ENCODE peak calls at places on chromosomes 2 and 18, in five cellular contexts. B is SK-N-SH, V is HepG2, K is stomach, C is H1. A is an unnamed sample.

GRCh38 chr2:153668923-153669322 is 190.4 kb upstream of the RPRM start:
- DNase-seq in B (no peak), V (no peak), K (no peak), C (no peak), A (no peak)

GRCh38 chr2:25418944-25419677 is 77.4 kb upstream of the DNMT3A start:
- DNase-seq in B (peak), V (no peak), K (no peak), C (no peak), A (no peak)

GRCh38 chr2:106839849-106840595 is 45.9 kb downstream of the ST6GAL2 start:
- DNase-seq in B (peak), V (peak), K (no peak), C (peak), A (no peak)

GRCh38 chr2:130727286-130727924 is 1.5 kb upstream of the GPR148 start:
- DNase-seq in B (peak), V (no peak), K (peak), C (peak), A (peak)

GRCh38 chr2:161946489-161947107 is 127.4 kb downstream of the DPP4 start:
- DNase-seq in B (no peak), V (peak), K (no peak), C (no peak), A (no peak)

GRCh38 chr2:45233301-45233700 is 224.0 kb upstream of the SIX2 start:
- DNase-seq in B (no peak), V (no peak), K (no peak), C (no peak), A (no peak)

GRCh38 chr18:54950221-54950620 is 9.0 kb downstream of the CCDC68 start:
- DNase-seq in B (no peak), V (peak), K (peak), C (no peak), A (no peak)

GRCh38 chr18:13448028-13448795 is 229.7 kb downstream of the LDLRAD4 start:
- DNase-seq in B (no peak), V (no peak), K (no peak), C (no peak), A (no peak)

GRCh38 chr2:204470178-204470620 is 75.1 kb upstream of the PARD3B start:
- DNase-seq in B (no peak), V (no peak), K (no peak), C (no peak), A (no peak)

GRCh38 chr2:233706720-233707119 is 6.0 kb upstream of the UGT1A5 start:
- DNase-seq in B (no peak), V (no peak), K (no peak), C (no peak), A (no peak)

GRCh38 chr2:205361272-205361671 is 321.0 kb upstream of the NRP2 start:
- DNase-seq in B (no peak), V (no peak), K (no peak), C (no peak), A (no peak)

GRCh38 chr2:179675435-179675834 is 186.0 kb downstream of the ZNF385B start:
- DNase-seq in B (no peak), V (no peak), K (no peak), C (no peak), A (no peak)
- TF ChIP-seq POLR2AphosphoS5 in B (no peak), V (no peak), K (no peak), C (no peak), A (no peak)

DNA sequence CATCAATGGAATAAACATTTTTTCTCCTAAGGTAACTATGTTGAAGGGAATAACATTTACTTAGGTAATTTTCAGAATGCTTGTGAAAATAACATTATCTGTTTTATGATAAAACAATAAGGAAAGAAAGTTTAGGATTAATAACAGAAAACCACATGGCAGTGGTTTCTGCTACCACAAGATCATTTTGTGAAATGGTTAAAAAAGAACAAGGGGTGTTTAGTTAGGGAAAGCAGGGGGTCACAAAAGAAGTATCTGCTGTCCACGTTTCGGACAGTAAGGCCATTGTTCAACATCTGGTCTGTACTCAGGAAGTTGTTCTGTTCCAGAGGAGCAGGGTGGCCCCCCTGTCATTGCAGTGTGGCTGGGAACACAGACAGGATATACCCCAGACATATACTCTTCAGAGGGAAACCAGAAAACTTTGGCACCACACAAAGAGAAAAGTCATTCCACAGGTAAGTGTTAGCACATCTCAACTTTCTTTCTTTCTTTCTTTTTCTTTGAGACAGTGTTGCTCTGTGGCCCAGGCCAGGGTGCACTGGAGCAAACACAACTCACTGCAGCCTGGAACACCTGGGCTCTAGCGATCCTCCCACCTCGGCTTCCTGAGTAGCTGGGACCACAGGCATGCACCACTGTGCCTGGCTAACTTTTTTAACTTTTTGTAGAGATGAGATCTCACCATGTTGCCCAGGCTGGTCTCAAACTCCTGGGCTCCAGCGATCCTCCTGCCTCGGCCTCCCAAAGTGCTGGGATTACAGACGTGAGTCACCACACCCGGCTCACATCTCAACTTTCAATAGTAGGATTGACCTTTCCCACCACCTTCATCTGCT is 14.8 kb upstream of the ARL5A start:
- DNase-seq in B (no peak), V (peak), K (no peak), C (no peak), A (no peak)
- TF ChIP-seq EP300 in B (no peak), V (no peak), K (no peak), C (no peak), A (no peak)

DNA sequence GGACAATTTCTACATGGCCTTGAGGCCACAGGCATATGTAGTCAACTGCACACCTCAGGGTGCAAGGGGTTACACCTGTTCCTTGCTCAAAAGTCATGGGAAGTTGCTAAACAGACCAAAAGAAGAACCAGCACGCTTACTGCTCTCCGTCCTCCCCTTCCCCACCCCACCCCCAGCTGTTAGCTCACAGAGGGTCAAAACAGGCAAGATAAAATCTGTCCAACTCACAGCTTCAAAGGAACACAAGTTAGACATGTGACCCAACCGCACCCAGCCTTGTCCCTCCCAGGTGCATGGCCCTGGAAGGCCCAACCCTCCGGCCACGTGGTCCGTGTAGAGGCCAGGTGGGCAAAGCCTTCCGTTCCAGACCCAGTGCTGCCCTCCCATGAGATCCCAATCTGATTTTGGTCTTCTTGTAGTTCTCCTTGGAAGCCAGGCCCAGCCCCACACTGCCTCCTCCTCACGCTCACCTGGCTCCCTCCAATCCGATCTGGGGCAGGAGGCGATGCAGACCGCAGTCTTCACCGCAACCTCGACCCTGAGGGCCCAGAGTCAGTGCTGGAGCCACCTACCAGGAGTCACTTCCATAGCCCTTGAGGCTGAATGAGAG is 14.5 kb upstream of the ASPRV1 start:
- DNase-seq in B (no peak), V (peak), K (peak), C (no peak), A (no peak)
- TF ChIP-seq POLR2AphosphoS5 in B (no peak), V (no peak), K (no peak), C (no peak), A (no peak)

DNA sequence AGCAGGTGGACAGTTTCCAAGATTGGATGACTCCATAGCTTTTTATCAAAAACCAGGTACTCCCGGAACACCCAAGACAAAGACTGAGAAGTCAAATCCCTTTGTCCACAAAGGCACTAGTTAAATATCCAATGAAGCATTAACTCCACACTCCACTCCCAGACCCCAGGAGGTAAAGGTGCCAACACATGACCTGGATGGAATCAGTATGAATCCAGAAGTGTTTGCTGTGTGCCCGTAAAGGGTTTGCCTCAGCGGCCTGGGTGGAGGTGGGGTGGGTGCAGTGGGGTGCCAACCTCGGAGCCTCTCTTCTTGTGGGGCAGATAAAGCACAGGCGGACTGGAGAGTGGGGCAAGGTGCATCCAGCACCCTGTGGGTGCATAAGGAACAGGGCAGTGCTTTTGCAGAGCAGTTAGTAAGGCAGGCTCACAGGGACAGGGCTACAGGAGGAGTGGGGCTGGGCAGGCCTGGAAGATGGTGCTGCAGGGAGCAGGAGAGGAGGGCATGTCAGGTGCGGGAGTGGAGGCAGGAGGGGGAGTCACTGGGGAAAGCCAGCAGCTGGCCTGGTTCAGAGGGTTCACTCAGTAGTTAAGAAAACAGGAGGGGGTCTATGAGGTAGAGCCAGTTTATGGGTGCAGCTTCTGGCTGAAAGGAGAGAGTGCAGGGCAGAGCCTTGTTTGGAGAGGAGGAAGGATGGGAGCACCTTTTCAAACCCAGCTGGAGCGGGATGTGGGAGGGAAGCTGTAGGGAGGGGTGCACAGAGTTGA is 208.4 kb upstream of the SMAD2 start:
- DNase-seq in B (no peak), V (no peak), K (peak), C (no peak), A (no peak)
- TF ChIP-seq EP300 in B (no peak), V (no peak), K (no peak), C (no peak), A (no peak)

DNA sequence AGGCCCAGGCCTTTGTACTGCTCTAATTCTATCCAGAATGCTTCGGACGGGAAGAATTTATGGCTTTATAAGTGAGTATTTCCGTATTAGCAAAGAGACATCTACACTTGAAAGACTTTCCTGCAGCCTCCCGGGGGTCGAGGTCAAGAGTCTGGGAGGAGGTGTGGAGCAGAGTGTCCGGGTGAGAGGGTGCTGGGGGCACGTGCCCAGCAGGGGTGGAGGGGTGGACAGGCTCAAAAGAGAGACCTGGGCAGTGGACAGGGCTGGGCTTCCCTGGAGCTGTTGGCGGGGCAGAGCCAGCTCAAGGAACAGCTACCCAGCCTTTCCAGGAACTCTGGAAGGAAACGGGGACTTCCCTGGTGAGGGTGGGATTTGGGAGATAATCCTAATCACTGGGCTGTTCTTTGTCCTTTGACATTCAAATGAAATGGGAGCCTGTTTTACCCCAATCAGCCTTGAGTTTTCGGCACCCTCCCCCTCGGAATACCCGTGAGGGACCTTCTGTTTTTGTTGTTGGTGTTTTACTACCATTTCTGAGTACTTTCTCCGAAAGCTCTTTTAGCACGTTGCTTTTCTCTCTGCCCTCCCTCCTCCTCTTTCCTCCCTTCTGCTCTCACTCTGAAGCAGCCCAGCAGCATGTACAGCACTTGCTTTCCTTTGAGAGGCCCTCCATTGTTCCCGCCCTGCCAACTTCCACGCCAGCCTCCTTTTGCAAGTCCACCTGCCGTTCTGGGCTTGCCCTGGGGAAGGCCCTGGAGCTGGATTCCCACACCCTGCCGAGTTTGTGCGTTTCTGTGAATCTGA is 164.7 kb downstream of the AGAP1 start:
- DNase-seq in B (no peak), V (no peak), K (no peak), C (peak), A (no peak)
- TF ChIP-seq POLR2AphosphoS5 in B (no peak), V (no peak), K (no peak), C (no peak), A (no peak)

A was measured in suprapubic skin.